ENCODE peak calls at places on chromosomes 3 and 15, in nine cellular contexts. One of them, this sample, is unnamed.

GRCh38 chr3:141840737-141841544 is 35.5 kb upstream of the ATP1B3 start:
- DNase-seq in hypothalamus: no peak
- DNase-seq in central memory CD4-positive, alpha-beta T cell: no peak
- DNase-seq in fibroblast of lung: no peak
- DNase-seq in hepatic stellate cell: peak
- DNase-seq in ureter: no peak
- DNase-seq in amniotic epithelial cell: no peak
- DNase-seq in T-helper 1 cell: no peak
- DNase-seq in retina: no peak
- DNase-seq in this sample: no peak

GRCh38 chr15:45378913-45379262 is 544 bp upstream of the GATM start:
- DNase-seq in amniotic epithelial cell: no peak
- DNase-seq in hypothalamus: no peak
- DNase-seq in central memory CD4-positive, alpha-beta T cell: no peak
- DNase-seq in hepatic stellate cell: no peak
- DNase-seq in retina: no peak
- DNase-seq in ureter: no peak
- DNase-seq in T-helper 1 cell: no peak
- DNase-seq in fibroblast of lung: no peak
- DNase-seq in this sample: no peak

GRCh38 chr3:100492059-100492809 is at the start of gene TMEM45A:
- DNase-seq in central memory CD4-positive, alpha-beta T cell: peak
- DNase-seq in hepatic stellate cell: peak
- DNase-seq in ureter: peak
- DNase-seq in hypothalamus: peak
- DNase-seq in retina: peak
- DNase-seq in amniotic epithelial cell: peak
- DNase-seq in fibroblast of lung: peak
- DNase-seq in T-helper 1 cell: peak
- DNase-seq in this sample: peak

GRCh38 chr15:38545179-38545578 is 19.4 kb downstream of the RASGRP1 start:
- DNase-seq in ureter: no peak
- DNase-seq in hypothalamus: no peak
- DNase-seq in hepatic stellate cell: no peak
- DNase-seq in T-helper 1 cell: no peak
- DNase-seq in fibroblast of lung: no peak
- DNase-seq in central memory CD4-positive, alpha-beta T cell: no peak
- DNase-seq in retina: no peak
- DNase-seq in amniotic epithelial cell: peak
- DNase-seq in this sample: no peak

GRCh38 chr3:194330579-194330978 is 20.5 kb downstream of the CPN2 start:
- DNase-seq in retina: no peak
- DNase-seq in amniotic epithelial cell: peak
- DNase-seq in T-helper 1 cell: no peak
- DNase-seq in hepatic stellate cell: no peak
- DNase-seq in ureter: peak
- DNase-seq in fibroblast of lung: peak
- DNase-seq in hypothalamus: no peak
- DNase-seq in central memory CD4-positive, alpha-beta T cell: no peak
- DNase-seq in this sample: no peak

GRCh38 chr3:46892285-46893145 is 15.0 kb downstream of the PTH1R start:
- DNase-seq in ureter: peak
- DNase-seq in hypothalamus: peak
- DNase-seq in T-helper 1 cell: no peak
- DNase-seq in central memory CD4-positive, alpha-beta T cell: no peak
- DNase-seq in retina: peak
- DNase-seq in hepatic stellate cell: peak
- DNase-seq in amniotic epithelial cell: peak
- DNase-seq in fibroblast of lung: peak
- DNase-seq in this sample: peak

GRCh38 chr15:89335289-89336041 is 841 bp upstream of the POLG start:
- DNase-seq in hepatic stellate cell: no peak
- DNase-seq in fibroblast of lung: no peak
- DNase-seq in hypothalamus: no peak
- DNase-seq in T-helper 1 cell: no peak
- DNase-seq in amniotic epithelial cell: no peak
- DNase-seq in central memory CD4-positive, alpha-beta T cell: peak
- DNase-seq in retina: no peak
- DNase-seq in ureter: peak
- DNase-seq in this sample: no peak

GRCh38 chr3:136728918-136729317 is 23.3 kb downstream of the STAG1 start:
- DNase-seq in fibroblast of lung: peak
- DNase-seq in central memory CD4-positive, alpha-beta T cell: no peak
- DNase-seq in amniotic epithelial cell: peak
- DNase-seq in hepatic stellate cell: peak
- DNase-seq in hypothalamus: no peak
- DNase-seq in T-helper 1 cell: no peak
- DNase-seq in retina: no peak
- DNase-seq in ureter: no peak
- DNase-seq in this sample: no peak

GRCh38 chr15:101615986-101616848 is 36.0 kb downstream of the TM2D3 start:
- DNase-seq in amniotic epithelial cell: peak
- DNase-seq in hepatic stellate cell: peak
- DNase-seq in hypothalamus: no peak
- DNase-seq in central memory CD4-positive, alpha-beta T cell: no peak
- DNase-seq in ureter: no peak
- DNase-seq in fibroblast of lung: peak
- DNase-seq in retina: peak
- DNase-seq in T-helper 1 cell: no peak
- DNase-seq in this sample: no peak

GRCh38 chr3:132083159-132083558 is 48.3 kb upstream of the CPNE4 start:
- DNase-seq in hypothalamus: no peak
- DNase-seq in amniotic epithelial cell: no peak
- DNase-seq in T-helper 1 cell: no peak
- DNase-seq in fibroblast of lung: no peak
- DNase-seq in ureter: no peak
- DNase-seq in retina: no peak
- DNase-seq in central memory CD4-positive, alpha-beta T cell: no peak
- DNase-seq in hepatic stellate cell: no peak
- DNase-seq in this sample: no peak

GRCh38 chr15:81386947-81387346 is 12.9 kb upstream of the TMC3 start:
- DNase-seq in hypothalamus: no peak
- DNase-seq in amniotic epithelial cell: peak
- DNase-seq in ureter: no peak
- DNase-seq in T-helper 1 cell: no peak
- DNase-seq in central memory CD4-positive, alpha-beta T cell: no peak
- DNase-seq in retina: no peak
- DNase-seq in fibroblast of lung: peak
- DNase-seq in hepatic stellate cell: no peak
- DNase-seq in this sample: no peak

GRCh38 chr3:192188218-192188835 is 539.0 kb downstream of the FGF12 start:
- DNase-seq in central memory CD4-positive, alpha-beta T cell: no peak
- DNase-seq in hypothalamus: no peak
- DNase-seq in fibroblast of lung: peak
- DNase-seq in amniotic epithelial cell: peak
- DNase-seq in ureter: peak
- DNase-seq in hepatic stellate cell: no peak
- DNase-seq in T-helper 1 cell: peak
- DNase-seq in retina: peak
- DNase-seq in this sample: no peak

GRCh38 chr15:33152502-33153109 is 41.9 kb downstream of the FMN1 start:
- DNase-seq in hepatic stellate cell: no peak
- DNase-seq in fibroblast of lung: peak
- DNase-seq in central memory CD4-positive, alpha-beta T cell: no peak
- DNase-seq in T-helper 1 cell: no peak
- DNase-seq in amniotic epithelial cell: peak
- DNase-seq in ureter: no peak
- DNase-seq in hypothalamus: no peak
- DNase-seq in retina: peak
- DNase-seq in this sample: no peak

GRCh38 chr15:29854413-29854812 is 32.1 kb upstream of the TJP1 start:
- DNase-seq in amniotic epithelial cell: no peak
- DNase-seq in hypothalamus: no peak
- DNase-seq in hepatic stellate cell: no peak
- DNase-seq in ureter: no peak
- DNase-seq in retina: no peak
- DNase-seq in fibroblast of lung: no peak
- DNase-seq in T-helper 1 cell: no peak
- DNase-seq in central memory CD4-positive, alpha-beta T cell: no peak
- DNase-seq in this sample: no peak

GRCh38 chr15:53978248-53978906 is at the start of gene UNC13C:
- DNase-seq in ureter: peak
- DNase-seq in hepatic stellate cell: no peak
- DNase-seq in fibroblast of lung: peak
- DNase-seq in central memory CD4-positive, alpha-beta T cell: no peak
- DNase-seq in retina: peak
- DNase-seq in amniotic epithelial cell: no peak
- DNase-seq in hypothalamus: no peak
- DNase-seq in T-helper 1 cell: no peak
- DNase-seq in this sample: peak

GRCh38 chr15:45611305-45611704 is 23.5 kb upstream of the SQOR start:
- DNase-seq in central memory CD4-positive, alpha-beta T cell: no peak
- DNase-seq in ureter: no peak
- DNase-seq in hypothalamus: no peak
- DNase-seq in fibroblast of lung: peak
- DNase-seq in amniotic epithelial cell: peak
- DNase-seq in retina: no peak
- DNase-seq in T-helper 1 cell: no peak
- DNase-seq in hepatic stellate cell: peak
- DNase-seq in this sample: no peak

GRCh38 chr3:13016083-13016725 is 57.0 kb downstream of the IQSEC1 start:
- DNase-seq in ureter: peak
- DNase-seq in amniotic epithelial cell: no peak
- DNase-seq in fibroblast of lung: no peak
- DNase-seq in hepatic stellate cell: no peak
- DNase-seq in T-helper 1 cell: peak
- DNase-seq in retina: peak
- DNase-seq in central memory CD4-positive, alpha-beta T cell: peak
- DNase-seq in hypothalamus: no peak
- DNase-seq in this sample: no peak

GRCh38 chr3:48088056-48088748 is 72.0 kb upstream of the MAP4 start:
- DNase-seq in ureter: peak
- DNase-seq in T-helper 1 cell: no peak
- DNase-seq in hypothalamus: no peak
- DNase-seq in fibroblast of lung: no peak
- DNase-seq in central memory CD4-positive, alpha-beta T cell: no peak
- DNase-seq in hepatic stellate cell: peak
- DNase-seq in amniotic epithelial cell: no peak
- DNase-seq in retina: peak
- DNase-seq in this sample: no peak

GRCh38 chr15:73745073-73745472 is 8.1 kb downstream of the INSYN1 start:
- DNase-seq in amniotic epithelial cell: no peak
- DNase-seq in hepatic stellate cell: no peak
- DNase-seq in central memory CD4-positive, alpha-beta T cell: no peak
- DNase-seq in ureter: no peak
- DNase-seq in retina: no peak
- DNase-seq in T-helper 1 cell: no peak
- DNase-seq in hypothalamus: no peak
- DNase-seq in fibroblast of lung: no peak
- DNase-seq in this sample: no peak

GRCh38 chr15:26894181-26894580 is 27.3 kb downstream of the GABRA5 start:
- DNase-seq in T-helper 1 cell: no peak
- DNase-seq in ureter: no peak
- DNase-seq in retina: no peak
- DNase-seq in hypothalamus: no peak
- DNase-seq in central memory CD4-positive, alpha-beta T cell: no peak
- DNase-seq in amniotic epithelial cell: no peak
- DNase-seq in fibroblast of lung: no peak
- DNase-seq in hepatic stellate cell: no peak
- DNase-seq in this sample: no peak

GRCh38 chr3:177525987-177526712 is 328.9 kb upstream of the TBL1XR1 start:
- DNase-seq in fibroblast of lung: no peak
- DNase-seq in amniotic epithelial cell: peak
- DNase-seq in retina: no peak
- DNase-seq in hepatic stellate cell: no peak
- DNase-seq in ureter: no peak
- DNase-seq in hypothalamus: no peak
- DNase-seq in central memory CD4-positive, alpha-beta T cell: no peak
- DNase-seq in T-helper 1 cell: no peak
- DNase-seq in this sample: no peak

GRCh38 chr3:6601374-6601773 is 259.5 kb upstream of the GRM7 start:
- DNase-seq in hypothalamus: no peak
- DNase-seq in amniotic epithelial cell: no peak
- DNase-seq in fibroblast of lung: no peak
- DNase-seq in retina: no peak
- DNase-seq in ureter: no peak
- DNase-seq in central memory CD4-positive, alpha-beta T cell: no peak
- DNase-seq in T-helper 1 cell: no peak
- DNase-seq in hepatic stellate cell: no peak
- DNase-seq in this sample: no peak

GRCh38 chr3:12187448-12188327 is 29.0 kb upstream of the TIMP4 start:
- DNase-seq in T-helper 1 cell: no peak
- DNase-seq in ureter: no peak
- DNase-seq in retina: no peak
- DNase-seq in hypothalamus: no peak
- DNase-seq in hepatic stellate cell: peak
- DNase-seq in central memory CD4-positive, alpha-beta T cell: no peak
- DNase-seq in amniotic epithelial cell: peak
- DNase-seq in fibroblast of lung: peak
- DNase-seq in this sample: peak

GRCh38 chr3:139838269-139838957 is 96.6 kb upstream of the CLSTN2 start:
- DNase-seq in retina: no peak
- DNase-seq in T-helper 1 cell: no peak
- DNase-seq in amniotic epithelial cell: no peak
- DNase-seq in ureter: no peak
- DNase-seq in fibroblast of lung: no peak
- DNase-seq in hypothalamus: no peak
- DNase-seq in central memory CD4-positive, alpha-beta T cell: no peak
- DNase-seq in hepatic stellate cell: no peak
- DNase-seq in this sample: no peak

GRCh38 chr3:137347817-137348368 is 390.1 kb downstream of the IL20RB start:
- DNase-seq in hepatic stellate cell: no peak
- DNase-seq in amniotic epithelial cell: no peak
- DNase-seq in retina: no peak
- DNase-seq in hypothalamus: no peak
- DNase-seq in fibroblast of lung: no peak
- DNase-seq in central memory CD4-positive, alpha-beta T cell: no peak
- DNase-seq in ureter: no peak
- DNase-seq in T-helper 1 cell: no peak
- DNase-seq in this sample: no peak

GRCh38 chr3:156762631-156763185 is 63.4 kb upstream of the LEKR1 start:
- DNase-seq in amniotic epithelial cell: peak
- DNase-seq in ureter: no peak
- DNase-seq in retina: no peak
- DNase-seq in central memory CD4-positive, alpha-beta T cell: no peak
- DNase-seq in T-helper 1 cell: no peak
- DNase-seq in fibroblast of lung: peak
- DNase-seq in hypothalamus: no peak
- DNase-seq in hepatic stellate cell: peak
- DNase-seq in this sample: no peak

GRCh38 chr15:73683624-73684536 is at the start of gene CD276:
- DNase-seq in T-helper 1 cell: no peak
- DNase-seq in hepatic stellate cell: peak
- DNase-seq in retina: peak
- DNase-seq in hypothalamus: peak
- DNase-seq in central memory CD4-positive, alpha-beta T cell: no peak
- DNase-seq in fibroblast of lung: peak
- DNase-seq in amniotic epithelial cell: peak
- DNase-seq in ureter: peak
- DNase-seq in this sample: peak

GRCh38 chr15:43095243-43095642 is 10.6 kb downstream of the UBR1 start:
- DNase-seq in hepatic stellate cell: peak
- DNase-seq in T-helper 1 cell: no peak
- DNase-seq in fibroblast of lung: peak
- DNase-seq in central memory CD4-positive, alpha-beta T cell: no peak
- DNase-seq in hypothalamus: no peak
- DNase-seq in ureter: no peak
- DNase-seq in amniotic epithelial cell: peak
- DNase-seq in retina: no peak
- DNase-seq in this sample: no peak

GRCh38 chr15:64688770-64689169 is 86.6 kb downstream of the RBPMS2 start:
- DNase-seq in ureter: no peak
- DNase-seq in hepatic stellate cell: no peak
- DNase-seq in T-helper 1 cell: no peak
- DNase-seq in retina: no peak
- DNase-seq in amniotic epithelial cell: no peak
- DNase-seq in hypothalamus: no peak
- DNase-seq in central memory CD4-positive, alpha-beta T cell: no peak
- DNase-seq in fibroblast of lung: no peak
- DNase-seq in this sample: no peak

GRCh38 chr3:42473083-42473932 is 29.1 kb upstream of the VIPR1 start:
- DNase-seq in hepatic stellate cell: peak
- DNase-seq in retina: no peak
- DNase-seq in T-helper 1 cell: no peak
- DNase-seq in central memory CD4-positive, alpha-beta T cell: no peak
- DNase-seq in hypothalamus: no peak
- DNase-seq in ureter: no peak
- DNase-seq in amniotic epithelial cell: peak
- DNase-seq in fibroblast of lung: peak
- DNase-seq in this sample: no peak

GRCh38 chr3:125220681-125221429 is 8.3 kb upstream of the SLC12A8 start:
- DNase-seq in hepatic stellate cell: no peak
- DNase-seq in amniotic epithelial cell: peak
- DNase-seq in fibroblast of lung: no peak
- DNase-seq in T-helper 1 cell: no peak
- DNase-seq in hypothalamus: no peak
- DNase-seq in ureter: no peak
- DNase-seq in central memory CD4-positive, alpha-beta T cell: no peak
- DNase-seq in retina: no peak
- DNase-seq in this sample: no peak